ENCODE peak calls at places on chromosomes 1 and 21, in four cellular contexts. N is GM12878, W is HepG2, L is K562. J is an unnamed sample.

GRCh38 chr1:220956861-220957605 is 77.8 kb downstream of the HLX start:
- DNase-seq in N (no peak), W (no peak), L (no peak), J (no peak)

GRCh38 chr1:210438928-210439841 is 110.5 kb downstream of the HHAT start:
- DNase-seq in N (no peak), W (no peak), L (no peak), J (no peak)

GRCh38 chr1:94102126-94102525 is 18.8 kb downstream of the ABCA4 start:
- DNase-seq in N (no peak), W (no peak), L (no peak), J (no peak)

GRCh38 chr1:19068639-19069276 is 112.3 kb upstream of the IFFO2 start:
- DNase-seq in N (no peak), W (no peak), L (peak), J (no peak)

GRCh38 chr1:20405893-20406604 is 80.0 kb downstream of the CAMK2N1 start:
- DNase-seq in N (no peak), W (no peak), L (no peak), J (no peak)

GRCh38 chr1:92425617-92426016 is 61.1 kb downstream of the GFI1 start:
- DNase-seq in N (no peak), W (no peak), L (no peak), J (no peak)

GRCh38 chr1:26602378-26602959 is 72.9 kb downstream of the RPS6KA1 start:
- DNase-seq in N (no peak), W (peak), L (peak), J (no peak)

GRCh38 chr1:244548558-244549115 is 87.6 kb downstream of the CATSPERE start:
- DNase-seq in N (no peak), W (no peak), L (no peak), J (no peak)

GRCh38 chr21:15421521-15421920 is 308.3 kb upstream of the USP25 start:
- DNase-seq in N (no peak), W (no peak), L (no peak), J (no peak)

GRCh38 chr1:210233495-210234253 is 1.1 kb downstream of the SERTAD4 start:
- DNase-seq in N (no peak), W (no peak), L (peak), J (no peak)

GRCh38 chr1:18836654-18837053 is 22.8 kb downstream of the TAS1R2 start:
- DNase-seq in N (no peak), W (peak), L (peak), J (no peak)

GRCh38 chr1:210373878-210374599 is 45.3 kb downstream of the HHAT start:
- DNase-seq in N (peak), W (peak), L (peak), J (peak)

GRCh38 chr1:228064296-228064695 is 18.2 kb upstream of the ARF1 start:
- DNase-seq in N (no peak), W (no peak), L (no peak), J (no peak)

GRCh38 chr1:45521413-45522323 is at the start of gene PRDX1:
- DNase-seq in N (peak), W (peak), L (peak), J (peak)
- TF ChIP-seq EP300 in N (peak), W (peak), L (peak), J (no peak)

DNA sequence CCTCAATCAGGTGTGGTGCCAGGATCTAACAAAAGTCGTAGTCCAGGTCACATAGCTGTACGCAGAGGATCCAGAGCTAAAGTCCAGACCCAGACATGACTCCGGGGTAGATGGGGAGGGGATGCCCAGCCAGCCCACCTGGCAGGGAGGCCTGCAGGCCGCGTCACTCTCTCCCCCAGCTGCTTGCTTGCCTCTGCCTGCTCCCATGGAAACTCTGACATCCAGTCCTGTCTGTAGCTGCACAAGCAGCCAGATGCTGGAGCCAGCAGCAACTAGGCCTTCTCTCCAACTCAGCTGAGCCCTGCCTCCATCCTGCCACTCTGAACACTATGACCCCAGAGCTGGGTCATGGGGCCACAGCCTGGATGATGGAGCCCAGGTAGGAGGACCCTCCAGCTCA is 8.1 kb downstream of the COL8A2 start:
- DNase-seq in N (no peak), W (no peak), L (no peak), J (no peak)
- TF ChIP-seq ATF3 in N (no peak), W (no peak), L (no peak), J (no peak)

GRCh38 chr1:144551543-144552424 is 40.9 kb upstream of the PPIAL4F start:
- DNase-seq in N (peak), W (peak), L (peak), J (peak)
- TF ChIP-seq EP300 in N (no peak), W (no peak), L (peak), J (no peak)

DNA sequence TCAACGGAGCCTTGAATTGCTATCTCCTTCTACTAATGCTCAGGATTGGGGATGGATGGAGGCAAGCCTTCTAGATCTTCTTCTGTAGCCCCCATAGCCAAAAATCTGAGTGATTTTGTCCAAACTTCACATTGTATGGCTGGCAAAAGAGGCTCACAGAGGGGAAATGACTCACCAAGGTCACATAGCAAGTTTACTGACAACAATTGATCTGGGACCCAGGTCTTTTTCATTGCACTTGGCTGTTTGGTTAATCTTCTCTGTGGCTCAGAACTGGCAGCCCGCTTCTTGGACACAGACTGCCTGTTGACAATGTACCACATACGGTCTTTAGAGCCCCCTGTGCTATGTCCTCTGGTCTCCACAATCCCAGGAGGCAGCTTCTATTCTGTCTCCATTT is 3.0 kb upstream of the LACTBL1 start:
- DNase-seq in N (no peak), W (no peak), L (no peak), J (no peak)
- TF ChIP-seq ATF3 in N (no peak), W (no peak), L (no peak), J (no peak)

GRCh38 chr1:111843177-111843576 is 87.5 kb downstream of the DDX20 start:
- DNase-seq in N (no peak), W (no peak), L (no peak), J (no peak)

GRCh38 chr1:111848852-111849545 is 93.3 kb downstream of the DDX20 start:
- DNase-seq in N (no peak), W (no peak), L (no peak), J (no peak)

GRCh38 chr1:111850124-111850523 is 94.4 kb downstream of the DDX20 start:
- DNase-seq in N (no peak), W (no peak), L (no peak), J (no peak)

GRCh38 chr1:111847519-111847918 is 91.8 kb downstream of the DDX20 start:
- DNase-seq in N (no peak), W (no peak), L (no peak), J (no peak)

GRCh38 chr1:111846842-111847241 is 91.1 kb downstream of the DDX20 start:
- DNase-seq in N (no peak), W (no peak), L (no peak), J (no peak)
- TF ChIP-seq EP300 in N (no peak), W (no peak), L (no peak), J (no peak)

DNA sequence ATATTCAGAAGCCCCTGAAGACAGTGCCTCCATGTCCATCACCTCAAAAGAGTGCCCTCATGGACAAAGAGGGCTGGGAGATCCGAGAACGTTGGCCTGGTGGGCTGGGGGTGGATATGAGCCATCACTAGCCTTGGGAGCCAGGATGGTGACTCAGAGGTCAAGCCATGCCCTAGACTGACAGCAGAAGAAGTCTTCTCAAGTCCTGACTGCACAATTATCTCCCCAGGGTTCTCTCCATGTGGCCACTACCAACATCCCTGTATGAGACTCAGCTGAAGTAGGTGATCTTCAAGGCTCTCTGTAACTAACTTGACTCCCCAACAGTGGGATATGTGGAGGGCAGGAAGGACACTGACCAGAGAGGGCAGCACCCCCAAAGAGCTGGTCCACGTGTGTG is 7.1 kb upstream of the USF1 start:
- DNase-seq in N (no peak), W (no peak), L (no peak), J (no peak)
- TF ChIP-seq ATF3 in N (no peak), W (no peak), L (peak), J (no peak)

DNA sequence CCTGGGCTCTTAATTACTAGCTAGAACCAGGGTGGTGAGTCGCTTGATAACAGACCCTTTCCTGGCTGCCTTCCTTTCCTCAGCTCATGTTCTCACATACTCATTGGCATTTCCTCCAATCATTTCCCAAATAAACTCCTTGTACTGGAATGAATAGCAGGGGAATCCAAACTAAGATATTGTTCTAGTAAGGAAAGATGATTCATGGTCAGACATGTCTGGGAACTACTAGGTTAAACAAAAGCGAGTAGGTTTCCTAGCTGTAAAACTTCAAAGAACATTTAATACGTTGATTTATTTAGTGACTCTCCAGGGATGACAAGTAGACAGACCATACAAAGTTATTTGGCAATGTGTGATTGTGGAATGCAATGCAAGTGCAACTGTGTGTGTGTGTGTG is 121.2 kb upstream of the KCNJ6 start:
- DNase-seq in N (no peak), W (no peak), L (no peak), J (no peak)
- TF ChIP-seq EP300 in N (no peak), W (no peak), L (no peak), J (no peak)

GRCh38 chr1:170694172-170694926 is 30.4 kb downstream of the PRRX1 start:
- DNase-seq in N (no peak), W (no peak), L (no peak), J (no peak)
- TF ChIP-seq ATF3 in N (no peak), W (no peak), L (no peak), J (no peak)

GRCh38 chr1:184143449-184143848 is 91.9 kb downstream of the TSEN15 start:
- DNase-seq in N (no peak), W (no peak), L (no peak), J (no peak)
- TF ChIP-seq EP300 in N (no peak), W (no peak), L (no peak), J (no peak)

J was measured in H1.